ENCODE peak calls at places on chromosome 15, in nine cellular contexts. Y is lower lobe of right lung, I is esophagus muscularis mucosa, X is IMR-90, N is Peyer's patch, V is fibroblast of the aortic adventitia, C is A549, J is bronchial epithelial cell, W is thoracic aorta. Z is an unnamed sample.

GRCh38 chr15:45129651-45130129 is at the start of the genes DUOX1 and DUOXA1:
- DNase-seq in X (no peak), W (no peak), C (no peak), V (no peak), N (peak), Y (peak), I (no peak), J (peak), Z (no peak)

GRCh38 chr15:70051948-70052633 is 45.6 kb downstream of the TLE3 start:
- DNase-seq in W (no peak), X (no peak), N (peak), C (no peak), V (no peak), I (no peak), J (no peak), Y (peak), Z (no peak)

GRCh38 chr15:95522533-95522932 is 808.0 kb upstream of the NR2F2 start:
- DNase-seq in X (peak), W (no peak), J (no peak), V (peak), C (no peak), Y (no peak), I (no peak), N (no peak), Z (no peak)

GRCh38 chr15:27619204-27619603 is 479.9 kb downstream of the OCA2 start:
- DNase-seq in V (no peak), C (no peak), J (no peak), I (no peak), W (no peak), N (no peak), Y (no peak), X (no peak), Z (no peak)

GRCh38 chr15:23877502-23878412 is 190.7 kb upstream of the NDN start:
- DNase-seq in C (peak), I (no peak), N (no peak), J (no peak), X (no peak), Y (peak), W (no peak), V (no peak), Z (peak)

GRCh38 chr15:63601727-63602185 is 4.6 kb downstream of the FBXL22 start:
- DNase-seq in X (no peak), J (no peak), W (no peak), V (no peak), C (no peak), Y (no peak), I (peak), N (peak), Z (no peak)

GRCh38 chr15:59329570-59330350 is 42.9 kb downstream of the MYO1E start:
- DNase-seq in J (no peak), C (peak), Y (no peak), V (peak), I (no peak), X (peak), W (no peak), N (no peak), Z (peak)

GRCh38 chr15:29968099-29968892 is 114.5 kb upstream of the GOLGA8J start:
- DNase-seq in V (no peak), X (no peak), J (no peak), I (no peak), C (peak), W (no peak), N (no peak), Y (no peak), Z (no peak)

GRCh38 chr15:90211440-90212168 is 10.5 kb downstream of the SEMA4B start:
- DNase-seq in N (peak), Y (no peak), W (no peak), V (peak), J (peak), I (no peak), X (peak), C (peak), Z (no peak)

GRCh38 chr15:90213123-90213817 is 12.1 kb downstream of the SEMA4B start:
- DNase-seq in W (no peak), X (no peak), C (no peak), N (peak), I (no peak), Y (no peak), J (peak), V (no peak), Z (no peak)

GRCh38 chr15:90213818-90214204 is 12.7 kb downstream of the SEMA4B start:
- DNase-seq in N (no peak), V (no peak), X (no peak), Y (no peak), C (no peak), I (no peak), J (no peak), W (no peak), Z (no peak)

GRCh38 chr15:90212221-90213079 is 11.3 kb downstream of the SEMA4B start:
- DNase-seq in C (no peak), I (no peak), X (no peak), Y (no peak), V (no peak), J (peak), W (no peak), N (no peak), Z (no peak)

GRCh38 chr15:90214553-90215205 is 13.5 kb downstream of the SEMA4B start:
- DNase-seq in C (peak), W (no peak), N (no peak), I (no peak), V (no peak), X (no peak), Y (no peak), J (no peak), Z (no peak)
- TF ChIP-seq CTCF in C (peak), W (no peak), N (peak), I (peak), V (peak), X (no peak), Y (peak), J (peak), Z (peak)

GRCh38 chr15:55499158-55499557 is 8.9 kb downstream of the DNAAF4 start:
- DNase-seq in C (no peak), Y (no peak), J (no peak), I (no peak), W (no peak), V (no peak), N (no peak), X (no peak), Z (no peak)
- H3K4me3 ChIP-seq in C (no peak), Y (no peak), J (no peak), I (no peak), W (no peak), V (no peak), N (no peak), X (no peak), Z (no peak)

GRCh38 chr15:92383528-92384326 is 10.0 kb upstream of the ST8SIA2 start:
- DNase-seq in Y (no peak), J (no peak), W (no peak), X (peak), I (no peak), C (peak), V (no peak), N (no peak), Z (peak)
- TF ChIP-seq CTCF in Y (peak), J (peak), W (no peak), X (peak), I (peak), C (peak), V (peak), N (peak), Z (peak)

GRCh38 chr15:72227720-72228119 is 3.3 kb downstream of the PKM start:
- DNase-seq in N (no peak), V (no peak), Y (no peak), I (no peak), X (no peak), C (no peak), J (peak), W (no peak), Z (no peak)

GRCh38 chr15:72230197-72231065 is 559 bp downstream of the PKM start:
- DNase-seq in Y (peak), C (peak), J (peak), W (peak), N (peak), X (peak), V (peak), I (peak), Z (peak)

GRCh38 chr15:72229076-72229946 is 1.7 kb downstream of the PKM start:
- DNase-seq in I (no peak), J (peak), N (no peak), X (peak), V (peak), C (no peak), W (no peak), Y (no peak), Z (peak)

GRCh38 chr15:72229947-72230196 is 1.1 kb downstream of the PKM start:
- DNase-seq in Y (no peak), W (no peak), J (no peak), X (no peak), V (no peak), N (no peak), C (no peak), I (no peak), Z (no peak)

DNA sequence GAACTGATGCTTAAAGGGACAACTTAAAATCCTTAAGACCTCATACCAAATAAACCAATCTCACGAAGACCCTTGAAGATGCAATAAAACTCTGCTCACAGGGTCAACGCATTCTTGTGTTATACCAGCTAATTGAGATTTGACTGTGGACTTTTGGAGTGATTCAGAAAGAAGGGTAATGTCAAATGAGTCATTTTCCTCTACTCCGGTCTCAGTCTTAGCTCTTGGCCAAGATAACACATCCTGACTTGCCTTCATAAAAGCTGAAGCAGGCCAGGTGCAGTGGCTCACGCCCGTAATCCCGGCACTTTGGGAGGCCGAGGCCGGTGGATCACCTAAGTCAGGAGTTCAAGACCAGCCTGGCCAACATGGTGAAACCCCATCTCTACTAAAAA is 3.8 kb downstream of the PKM start:
- DNase-seq in I (no peak), N (no peak), C (no peak), Y (no peak), V (peak), X (peak), J (peak), W (no peak), Z (peak)
- H3K4me3 ChIP-seq in I (no peak), N (no peak), C (peak), Y (peak), V (peak), X (no peak), J (no peak), W (peak), Z (peak)

DNA sequence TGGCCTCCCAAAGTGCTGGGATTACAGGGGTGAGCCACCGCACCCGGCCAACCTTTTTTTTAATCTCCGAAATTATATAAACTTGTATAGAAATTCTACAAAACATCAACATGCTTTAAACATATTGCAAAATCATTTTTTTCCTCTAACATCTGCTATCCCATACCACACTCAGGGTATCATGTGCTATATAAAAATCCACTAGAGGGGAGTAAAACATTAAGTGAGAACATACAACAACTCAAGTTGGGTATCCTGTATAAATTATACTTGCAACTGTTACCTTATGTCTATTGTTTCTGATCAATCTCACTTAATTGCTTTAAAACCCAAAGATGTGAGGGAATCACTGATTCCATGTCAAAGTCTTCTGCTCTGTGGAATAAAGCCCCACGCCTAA is 71.9 kb upstream of the FBN1 start:
- DNase-seq in J (peak), Y (no peak), W (no peak), I (no peak), C (no peak), N (no peak), X (peak), V (peak), Z (peak)
- TF ChIP-seq CTCF in J (no peak), Y (no peak), W (no peak), I (peak), C (no peak), N (no peak), X (peak), V (peak), Z (peak)

DNA sequence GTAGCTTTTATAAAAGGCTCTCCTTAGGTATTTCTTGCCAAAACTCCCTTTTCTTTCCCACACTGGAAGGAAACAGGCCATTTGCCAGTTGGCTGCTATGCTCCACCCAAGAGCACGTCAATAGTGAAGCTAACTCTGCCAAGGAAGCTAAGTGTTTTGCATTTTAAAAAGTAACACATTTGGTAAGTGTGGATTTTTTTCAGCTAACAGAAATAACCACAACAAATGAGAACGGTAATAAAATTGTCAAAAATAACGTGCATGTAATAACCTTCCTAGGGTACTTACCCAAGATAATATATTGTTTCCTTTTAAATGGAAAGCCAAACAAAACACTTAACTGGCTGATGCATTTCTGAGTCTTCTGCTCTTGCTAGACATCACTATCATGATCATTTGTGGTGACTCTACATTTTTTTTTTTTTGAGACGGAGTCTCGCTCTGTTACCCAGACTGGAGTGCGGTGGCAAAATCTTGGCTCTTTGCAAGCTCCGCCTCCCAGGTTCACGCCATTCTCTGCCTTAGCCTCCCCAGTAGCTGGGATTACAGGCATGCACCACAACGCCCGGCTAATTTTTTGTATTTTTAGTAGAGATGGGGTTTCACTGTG is 4.6 kb downstream of the DPP8 start:
- DNase-seq in W (no peak), C (no peak), V (peak), J (no peak), Y (no peak), I (no peak), N (no peak), X (no peak), Z (peak)
- H3K4me3 ChIP-seq in W (peak), C (no peak), V (peak), J (no peak), Y (no peak), I (no peak), N (no peak), X (no peak), Z (no peak)

GRCh38 chr15:25691544-25692430 is 171.3 kb downstream of the ATP10A start:
- DNase-seq in J (no peak), V (peak), C (no peak), Y (no peak), I (no peak), W (no peak), X (peak), N (peak), Z (peak)
- TF ChIP-seq CTCF in J (no peak), V (peak), C (no peak), Y (no peak), I (peak), W (peak), X (peak), N (no peak), Z (peak)

GRCh38 chr15:31223478-31224350 is 102.9 kb upstream of the KLF13 start:
- DNase-seq in I (no peak), V (no peak), C (no peak), Y (no peak), W (no peak), X (no peak), J (no peak), N (no peak), Z (no peak)
- H3K4me3 ChIP-seq in I (peak), V (no peak), C (no peak), Y (peak), W (peak), X (no peak), J (no peak), N (no peak), Z (peak)

GRCh38 chr15:39887832-39888231 is 32.2 kb downstream of the GPR176 start:
- DNase-seq in Y (no peak), I (no peak), J (peak), N (no peak), X (peak), C (peak), W (no peak), V (peak), Z (peak)
- TF ChIP-seq CTCF in Y (peak), I (peak), J (peak), N (peak), X (peak), C (peak), W (no peak), V (peak), Z (peak)

DNA sequence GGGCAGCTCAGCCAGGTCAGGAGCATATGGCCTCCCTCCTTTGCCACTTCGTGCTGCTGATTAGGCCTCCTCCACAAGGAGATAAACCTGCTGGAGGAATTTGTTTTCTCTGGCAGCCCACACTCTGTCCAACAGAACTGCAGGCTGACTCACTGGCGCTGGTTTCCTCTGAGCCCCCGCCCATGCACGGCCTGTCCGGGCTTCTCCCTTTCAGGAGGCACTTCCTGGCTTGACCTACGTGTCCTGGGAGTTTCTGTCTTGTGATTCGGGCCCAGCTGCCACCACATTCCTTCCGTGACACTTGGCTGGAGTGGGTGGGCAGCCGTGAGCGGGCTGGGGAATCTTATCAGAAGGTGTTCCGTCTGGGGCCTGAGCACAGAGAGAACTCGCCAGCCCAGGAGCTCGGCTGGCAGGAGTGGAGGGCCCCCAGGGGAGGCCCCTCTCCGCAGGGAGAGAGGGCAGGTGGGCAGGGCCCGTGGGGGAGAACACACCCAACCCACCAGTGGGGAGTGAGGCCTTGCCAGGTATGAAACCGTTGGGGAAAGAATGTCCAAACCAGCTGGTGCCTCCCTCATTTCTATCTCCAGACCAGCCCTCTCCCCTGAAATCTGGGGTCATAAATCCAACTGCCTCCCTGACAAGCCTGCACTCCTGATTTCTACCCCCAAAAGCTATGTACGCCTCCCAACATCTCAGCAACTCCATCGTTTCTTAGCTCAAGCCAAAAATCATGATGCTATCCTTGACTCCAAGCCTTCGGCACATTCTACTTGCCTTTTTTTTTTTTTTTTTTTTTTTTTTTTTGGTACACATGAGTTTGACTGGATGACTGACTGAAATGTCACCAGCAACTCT is 110.6 kb upstream of the MEF2A start:
- DNase-seq in V (peak), N (peak), W (peak), Y (peak), I (peak), X (peak), C (no peak), J (peak), Z (peak)
- H3K4me3 ChIP-seq in V (no peak), N (no peak), W (peak), Y (no peak), I (no peak), X (no peak), C (no peak), J (no peak), Z (no peak)

Z was measured in AG10803.